ENCODE peak calls at places on chromosomes 1 and 21, in seven cellular contexts. T, I, U, S, Q, W and M are unnamed samples.

GRCh38 chr1:225882699-225883615 is 777 bp upstream of the TMEM63A start:
- DNase-seq in T (peak), I (peak), U (peak), S (peak), Q (peak), W (peak), M (no peak)

GRCh38 chr21:34333150-34333739 is 30.6 kb upstream of the KCNE2 start:
- DNase-seq in T (no peak), I (no peak), U (no peak), S (peak), Q (no peak), W (no peak), M (no peak)

GRCh38 chr1:155175927-155176371 is 2.3 kb downstream of the TRIM46 start:
- DNase-seq in T (peak), I (no peak), U (no peak), S (no peak), Q (no peak), W (no peak), M (no peak)

GRCh38 chr1:62304975-62305374 is 14.3 kb downstream of the KANK4 start:
- DNase-seq in T (no peak), I (no peak), U (no peak), S (no peak), Q (no peak), W (no peak), M (no peak)

GRCh38 chr1:26163684-26164035 is 4.8 kb downstream of the FAM110D start:
- DNase-seq in T (no peak), I (no peak), U (no peak), S (no peak), Q (no peak), W (no peak), M (no peak)

GRCh38 chr1:53891678-53892077 is 2.1 kb upstream of the YIPF1 start:
- DNase-seq in T (no peak), I (no peak), U (no peak), S (no peak), Q (no peak), W (no peak), M (no peak)

GRCh38 chr1:113217447-113218208 is 144.6 kb downstream of the LRIG2 start:
- DNase-seq in T (no peak), I (no peak), U (peak), S (no peak), Q (no peak), W (peak), M (no peak)

GRCh38 chr1:89198081-89198480 is 661 bp downstream of the GBP4 start:
- DNase-seq in T (no peak), I (no peak), U (peak), S (no peak), Q (peak), W (no peak), M (no peak)

GRCh38 chr1:189424746-189425331 is 1052.8 kb downstream of the BRINP3 start:
- DNase-seq in T (no peak), I (no peak), U (peak), S (peak), Q (peak), W (no peak), M (no peak)

GRCh38 chr1:93681095-93681548 is 515 bp downstream of the BCAR3 start:
- DNase-seq in T (no peak), I (no peak), U (no peak), S (peak), Q (no peak), W (peak), M (no peak)

GRCh38 chr1:61043010-61043820 is 39.1 kb upstream of the NFIA start:
- DNase-seq in T (peak), I (peak), U (peak), S (peak), Q (peak), W (peak), M (no peak)

GRCh38 chr1:20610950-20611349 is 22.1 kb downstream of the CDA start:
- DNase-seq in T (no peak), I (no peak), U (no peak), S (no peak), Q (peak), W (no peak), M (no peak)

GRCh38 chr21:42496839-42497202 is 797 bp upstream of the RSPH1 start:
- DNase-seq in T (peak), I (no peak), U (no peak), S (no peak), Q (no peak), W (no peak), M (no peak)

GRCh38 chr1:104235141-104235540 is 485.4 kb downstream of the AMY1C start:
- DNase-seq in T (no peak), I (no peak), U (peak), S (no peak), Q (peak), W (no peak), M (no peak)

GRCh38 chr1:112219267-112219666 is 176.7 kb upstream of the CTTNBP2NL start:
- DNase-seq in T (no peak), I (no peak), U (peak), S (no peak), Q (no peak), W (no peak), M (no peak)

GRCh38 chr1:143611159-143611558 is 360.6 kb downstream of the FAM72C start:
- DNase-seq in T (no peak), I (no peak), U (peak), S (peak), Q (no peak), W (no peak), M (no peak)

GRCh38 chr1:149977345-149977744 is 33.2 kb downstream of the OTUD7B start:
- DNase-seq in T (no peak), I (no peak), U (no peak), S (no peak), Q (no peak), W (no peak), M (no peak)

GRCh38 chr1:37762516-37762915 is 2.4 kb downstream of the EPHA10 start:
- DNase-seq in T (no peak), I (no peak), U (no peak), S (no peak), Q (no peak), W (no peak), M (no peak)

GRCh38 chr1:224736619-224737352 is 120.7 kb downstream of the CNIH3 start:
- DNase-seq in T (no peak), I (no peak), U (peak), S (peak), Q (peak), W (peak), M (no peak)

GRCh38 chr1:147496571-147496970 is 44.7 kb upstream of the BCL9 start:
- DNase-seq in T (peak), I (no peak), U (peak), S (peak), Q (peak), W (peak), M (no peak)

GRCh38 chr21:15009964-15010363 is 54.8 kb downstream of the NRIP1 start:
- DNase-seq in T (no peak), I (no peak), U (no peak), S (peak), Q (peak), W (no peak), M (no peak)

GRCh38 chr1:14443164-14443787 is 155.2 kb upstream of the KAZN start:
- DNase-seq in T (no peak), I (no peak), U (peak), S (peak), Q (no peak), W (no peak), M (no peak)

GRCh38 chr1:221078260-221078965 is 199.2 kb downstream of the HLX start:
- DNase-seq in T (no peak), I (no peak), U (no peak), S (peak), Q (no peak), W (peak), M (no peak)
- H4K8ac ChIP-seq in T (no peak), I (no peak), U (no peak), S (no peak), Q (no peak), W (no peak), M (no peak)

DNA sequence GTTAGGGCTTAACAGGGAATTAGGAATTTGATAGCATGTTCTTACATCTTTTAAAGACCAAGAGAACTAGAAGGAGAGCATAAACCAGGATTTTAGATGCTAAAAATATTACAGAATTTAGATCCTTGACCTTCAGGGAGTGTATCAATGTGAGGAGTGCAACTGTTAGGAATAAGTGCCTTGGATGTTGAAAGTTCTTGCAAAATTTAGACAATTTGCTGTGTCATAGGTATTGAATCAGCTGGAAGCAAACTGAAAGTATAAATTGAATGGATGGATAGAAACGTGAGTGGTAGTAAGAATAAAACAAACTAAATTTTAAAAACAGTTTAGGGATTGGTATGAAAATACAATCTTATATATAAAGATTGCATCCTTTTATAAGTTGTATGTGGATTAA is 27.7 kb downstream of the PPP1R12B start:
- DNase-seq in T (no peak), I (no peak), U (no peak), S (peak), Q (peak), W (peak), M (no peak)
- H4K8ac ChIP-seq in T (no peak), I (no peak), U (no peak), S (no peak), Q (no peak), W (no peak), M (no peak)

GRCh38 chr1:228471762-228472398 is 15.3 kb upstream of the RNF187 start:
- DNase-seq in T (peak), I (no peak), U (peak), S (peak), Q (peak), W (peak), M (no peak)

GRCh38 chr1:228472655-228473054 is 14.5 kb upstream of the RNF187 start:
- DNase-seq in T (no peak), I (no peak), U (no peak), S (peak), Q (no peak), W (peak), M (no peak)

GRCh38 chr1:228474507-228474906 is 12.7 kb upstream of the RNF187 start:
- DNase-seq in T (no peak), I (no peak), U (no peak), S (no peak), Q (no peak), W (no peak), M (no peak)

GRCh38 chr1:228469413-228470162 is 17.6 kb upstream of the RNF187 start:
- DNase-seq in T (no peak), I (no peak), U (no peak), S (no peak), Q (no peak), W (no peak), M (no peak)

DNA sequence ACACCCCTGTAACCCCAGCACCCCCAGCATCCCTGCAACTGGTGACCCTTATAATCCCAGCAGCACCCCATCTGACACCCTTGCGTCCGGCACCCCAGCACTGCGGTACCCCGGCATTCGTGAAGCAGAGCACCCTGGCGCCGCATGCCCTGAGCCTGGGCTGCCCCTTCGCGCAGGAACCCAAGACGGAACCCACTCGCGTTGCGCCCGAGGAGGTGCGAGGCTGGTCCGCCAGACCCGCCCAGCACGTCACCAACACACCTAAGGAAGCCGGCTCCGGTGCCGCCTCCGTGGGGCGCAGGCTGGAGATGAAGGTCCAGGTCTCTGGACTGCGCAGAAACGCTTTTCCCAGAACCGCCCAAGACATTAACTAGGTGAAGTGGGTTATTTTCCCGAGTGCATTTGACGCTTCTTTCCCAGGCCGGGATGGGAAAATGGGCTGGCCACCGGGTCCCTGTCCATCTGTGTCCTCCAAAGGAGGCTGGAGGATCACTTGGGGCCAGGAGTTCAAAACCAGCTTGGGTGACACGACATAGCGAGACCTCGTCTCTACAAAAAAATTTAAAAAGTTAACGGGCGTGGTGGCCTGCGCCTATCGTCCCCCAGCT is 15.9 kb upstream of the RNF187 start:
- DNase-seq in T (no peak), I (no peak), U (no peak), S (no peak), Q (no peak), W (no peak), M (no peak)
- H4K8ac ChIP-seq in T (no peak), I (no peak), U (no peak), S (no peak), Q (no peak), W (no peak), M (no peak)

GRCh38 chr1:247421074-247421473 is 5.1 kb downstream of the NLRP3 start:
- DNase-seq in T (no peak), I (no peak), U (no peak), S (no peak), Q (no peak), W (no peak), M (no peak)

GRCh38 chr1:247415423-247416361 is at the start of gene NLRP3:
- DNase-seq in T (peak), I (no peak), U (peak), S (no peak), Q (peak), W (no peak), M (no peak)

GRCh38 chr1:247419326-247419725 is 3.4 kb downstream of the NLRP3 start:
- DNase-seq in T (no peak), I (no peak), U (no peak), S (no peak), Q (no peak), W (no peak), M (no peak)

DNA sequence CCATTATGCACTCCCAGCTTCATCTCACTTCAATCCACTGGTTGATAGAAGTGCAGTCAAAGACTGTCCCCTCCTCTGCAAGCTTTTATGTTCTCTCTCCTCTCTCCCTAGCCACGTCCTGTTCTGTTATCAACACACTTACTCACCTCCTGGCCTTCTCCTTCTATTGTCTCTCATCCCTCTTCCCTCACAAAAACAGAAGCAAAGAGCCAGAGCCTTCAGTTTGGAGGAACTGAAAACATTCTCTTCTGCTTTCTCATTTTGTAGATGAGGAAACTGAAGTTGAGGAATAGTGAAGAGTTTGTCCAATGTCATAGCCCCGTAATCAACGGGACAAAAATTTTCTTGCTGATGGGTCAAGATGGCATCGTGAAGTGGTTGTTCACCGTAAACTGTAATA is 1.8 kb downstream of the NLRP3 start:
- DNase-seq in T (no peak), I (no peak), U (no peak), S (no peak), Q (no peak), W (no peak), M (no peak)
- H4K8ac ChIP-seq in T (no peak), I (no peak), U (no peak), S (no peak), Q (no peak), W (no peak), M (no peak)

GRCh38 chr21:45211661-45212060 is 76.0 kb downstream of the POFUT2 start:
- DNase-seq in T (no peak), I (no peak), U (no peak), S (no peak), Q (no peak), W (peak), M (no peak)
- H4K8ac ChIP-seq in T (no peak), I (no peak), U (no peak), S (no peak), Q (no peak), W (no peak), M (no peak)

GRCh38 chr1:43612406-43612805 is 37.5 kb upstream of the KDM4A start:
- DNase-seq in T (no peak), I (no peak), U (no peak), S (no peak), Q (no peak), W (no peak), M (no peak)
- H4K8ac ChIP-seq in T (no peak), I (no peak), U (no peak), S (no peak), Q (no peak), W (no peak), M (no peak)

DNA sequence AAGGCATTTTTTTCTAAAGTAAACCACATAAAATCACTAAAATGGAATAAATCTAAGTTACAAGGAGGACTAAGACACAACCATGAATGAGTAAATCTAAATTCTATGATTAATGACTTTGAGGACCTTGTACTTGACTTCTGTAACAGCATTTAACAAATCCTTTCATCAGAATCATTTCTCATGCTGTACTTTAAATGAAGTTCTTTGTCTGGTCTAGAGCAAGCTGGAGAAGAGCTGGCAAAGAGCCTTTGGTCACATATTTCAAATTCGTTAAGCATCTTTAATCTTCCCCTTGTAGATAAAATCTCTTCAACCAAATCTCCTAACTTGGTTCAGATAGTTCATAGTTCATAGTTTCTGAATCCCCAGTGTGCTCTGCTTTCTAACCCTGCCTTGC is 405.4 kb downstream of the PTPRC start:
- DNase-seq in T (no peak), I (no peak), U (no peak), S (no peak), Q (no peak), W (no peak), M (no peak)
- H4K8ac ChIP-seq in T (no peak), I (no peak), U (no peak), S (no peak), Q (no peak), W (no peak), M (no peak)

DNA sequence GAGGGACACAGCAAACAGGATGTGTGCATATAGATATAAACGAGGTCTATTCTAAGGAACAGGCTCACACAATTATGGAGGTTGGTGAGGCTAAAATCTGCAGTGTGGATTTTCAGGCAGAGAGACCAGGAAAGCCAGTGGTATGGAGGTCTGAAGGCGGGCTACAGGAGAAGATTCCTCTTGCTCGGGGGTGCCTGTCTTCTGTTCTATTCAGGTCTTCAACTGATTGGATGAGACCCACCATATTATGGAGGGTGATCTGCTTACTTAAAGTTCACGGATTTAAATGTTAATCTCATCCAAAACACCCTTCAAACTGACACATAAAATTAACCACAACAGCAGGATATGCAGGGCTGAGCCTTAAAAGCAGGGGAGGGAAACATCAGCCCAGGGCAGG is 238.5 kb downstream of the PTPRU start:
- DNase-seq in T (no peak), I (no peak), U (no peak), S (no peak), Q (no peak), W (no peak), M (no peak)
- H4K8ac ChIP-seq in T (no peak), I (no peak), U (no peak), S (no peak), Q (no peak), W (no peak), M (no peak)

GRCh38 chr1:19273106-19273843 is 15.3 kb downstream of the AKR7A3 start:
- DNase-seq in T (no peak), I (no peak), U (no peak), S (no peak), Q (no peak), W (no peak), M (no peak)

GRCh38 chr1:19272064-19272463 is 16.5 kb downstream of the AKR7A3 start:
- DNase-seq in T (no peak), I (no peak), U (no peak), S (no peak), Q (no peak), W (no peak), M (no peak)

DNA sequence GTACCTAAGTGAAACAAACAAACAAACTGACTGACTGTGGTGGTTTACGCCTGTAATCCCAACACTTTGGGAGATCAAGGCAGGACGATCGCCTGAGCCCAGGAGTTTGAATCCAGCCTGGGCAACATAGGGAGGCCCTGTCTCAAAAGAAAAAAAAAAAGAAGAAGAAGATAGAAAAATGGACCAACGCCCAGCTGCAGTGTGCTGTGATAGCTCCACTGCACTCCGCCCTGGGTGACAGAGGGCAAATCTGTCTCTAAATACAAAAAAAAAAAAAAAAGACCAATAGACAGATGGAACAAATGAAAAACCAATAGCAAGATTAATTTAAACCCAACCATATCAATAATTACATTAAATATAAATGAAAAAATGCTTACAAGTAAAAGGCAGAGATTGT is 13.9 kb downstream of the AKR7A3 start:
- DNase-seq in T (no peak), I (no peak), U (no peak), S (no peak), Q (no peak), W (no peak), M (no peak)
- H4K8ac ChIP-seq in T (no peak), I (no peak), U (no peak), S (no peak), Q (no peak), W (no peak), M (no peak)

DNA sequence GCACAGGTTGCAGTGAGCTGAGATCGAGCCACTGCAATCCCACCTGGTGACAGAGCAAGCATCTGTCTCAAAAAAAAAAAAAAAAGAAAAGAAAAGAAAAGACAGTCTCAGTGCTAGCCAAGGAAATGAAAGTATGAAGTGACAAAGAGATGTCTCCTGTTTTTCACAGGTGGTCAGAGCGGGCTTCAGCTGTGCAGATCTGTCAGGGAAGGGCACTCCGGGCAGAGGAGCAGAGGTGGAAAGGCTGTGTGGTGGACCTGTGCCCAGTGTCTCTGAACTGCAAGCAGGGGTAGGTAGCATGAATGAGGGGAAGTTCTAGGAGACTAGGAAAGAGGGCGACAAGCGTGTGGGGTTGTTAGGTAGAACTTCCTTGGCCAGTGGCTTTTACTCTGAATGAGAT is 67.5 kb downstream of the CD247 start:
- DNase-seq in T (no peak), I (no peak), U (no peak), S (no peak), Q (no peak), W (no peak), M (no peak)
- H4K8ac ChIP-seq in T (no peak), I (no peak), U (no peak), S (no peak), Q (no peak), W (no peak), M (no peak)